ENCODE peak calls at places on chromosome 22, in seven cellular contexts. G is stimulated activated CD4-positive, alpha-beta T cell treated with anti-CD3 and anti-CD28 coated beads, Interleukin-12 subunit alpha, Interleukin-12 subunit beta, amount 100 ng/mL, for 48 hours; V is lung; C is CD4-positive, alpha-beta T cell; Y is foreskin fibroblast; B is HFFc6; U is C1 segment of cervical spinal cord. P is an unnamed sample.

GRCh38 chr22:39631857-39632256 is 61.3 kb downstream of the CACNA1I start:
- DNase-seq in G (no peak), V (no peak), C (no peak), Y (no peak), B (no peak), U (no peak), P (no peak)

GRCh38 chr22:42347281-42347824 is 76.9 kb upstream of the TCF20 start:
- DNase-seq in G (no peak), V (no peak), C (no peak), Y (no peak), B (no peak), U (no peak), P (no peak)

GRCh38 chr22:34599567-34599966 is 466.4 kb upstream of the ISX start:
- DNase-seq in G (no peak), V (no peak), C (no peak), Y (no peak), B (no peak), U (no peak), P (no peak)

GRCh38 chr22:19800761-19801244 is 40.2 kb downstream of the TBX1 start:
- DNase-seq in G (no peak), V (no peak), C (no peak), Y (no peak), B (peak), U (no peak), P (no peak)

GRCh38 chr22:22371031-22371541 is 126.5 kb downstream of the VPREB1 start:
- DNase-seq in G (no peak), V (no peak), C (no peak), Y (no peak), B (no peak), U (peak), P (no peak)

GRCh38 chr22:25027959-25028840 is 75.7 kb downstream of the KIAA1671 start:
- DNase-seq in G (no peak), V (no peak), C (no peak), Y (no peak), B (no peak), U (no peak), P (peak)

GRCh38 chr22:30569674-30570202 is 4.7 kb downstream of the GAL3ST1 start:
- DNase-seq in G (no peak), V (no peak), C (no peak), Y (no peak), B (no peak), U (no peak), P (no peak)

GRCh38 chr22:46573781-46574437 is 36.5 kb upstream of the CELSR1 start:
- DNase-seq in G (no peak), V (no peak), C (no peak), Y (no peak), B (no peak), U (no peak), P (no peak)

GRCh38 chr22:46379301-46379930 is 43.9 kb downstream of the TRMU start:
- DNase-seq in G (no peak), V (peak), C (no peak), Y (no peak), B (no peak), U (no peak), P (no peak)

GRCh38 chr22:42805016-42805997 is 51.8 kb downstream of the ARFGAP3 start:
- DNase-seq in G (no peak), V (peak), C (no peak), Y (no peak), B (no peak), U (peak), P (no peak)

GRCh38 chr22:40499187-40499753 is 128.9 kb downstream of the SGSM3 start:
- DNase-seq in G (no peak), V (no peak), C (no peak), Y (peak), B (peak), U (peak), P (no peak)

GRCh38 chr22:47071078-47071811 is 308.8 kb downstream of the TBC1D22A start:
- DNase-seq in G (no peak), V (no peak), C (no peak), Y (no peak), B (no peak), U (no peak), P (no peak)

GRCh38 chr22:39556970-39557811 is 13.4 kb upstream of the CACNA1I start:
- DNase-seq in G (peak), V (no peak), C (peak), Y (peak), B (no peak), U (no peak), P (no peak)

GRCh38 chr22:41480397-41480735 is 11.4 kb downstream of the ACO2 start:
- DNase-seq in G (no peak), V (no peak), C (no peak), Y (peak), B (peak), U (no peak), P (no peak)

GRCh38 chr22:34105461-34106062 is 185.3 kb upstream of the LARGE1 start:
- DNase-seq in G (peak), V (peak), C (no peak), Y (no peak), B (no peak), U (peak), P (peak)

GRCh38 chr22:43854151-43854785 is 8.0 kb downstream of the SULT4A1 start:
- DNase-seq in G (no peak), V (no peak), C (no peak), Y (no peak), B (no peak), U (no peak), P (no peak)